ENCODE peak calls at places on chromosomes 13 and 19, in seven cellular contexts. K, U, O, F, D, H and I are unnamed samples.

GRCh38 chr19:8174706-8175105 is 25.3 kb upstream of the FBN3 start:
- DNase-seq in F (peak), K (no peak), O (no peak), D (peak), H (no peak), U (no peak), I (no peak)

GRCh38 chr13:43835701-43836100 is 43.8 kb downstream of the CCDC122 start:
- DNase-seq in D (no peak), H (no peak), O (no peak), K (no peak), U (no peak), F (peak), I (no peak)

GRCh38 chr19:12695997-12696365 is 450 bp downstream of the FBXW9 start:
- DNase-seq in K (no peak), D (no peak), U (no peak), O (no peak), H (no peak), F (no peak), I (no peak)

GRCh38 chr19:17448190-17448967 is at the start of gene TMEM221:
- DNase-seq in K (no peak), F (no peak), O (no peak), U (no peak), D (no peak), H (no peak), I (no peak)

GRCh38 chr19:3250675-3251074 is 26.2 kb downstream of the CELF5 start:
- DNase-seq in H (peak), D (no peak), F (no peak), K (no peak), U (peak), O (no peak), I (no peak)

GRCh38 chr19:7507884-7508283 is 8.0 kb upstream of the ZNF358 start:
- DNase-seq in U (peak), H (peak), D (no peak), O (peak), K (no peak), F (peak), I (no peak)

GRCh38 chr13:84609716-84610115 is 727.4 kb upstream of the SLITRK1 start:
- DNase-seq in U (no peak), K (no peak), F (no peak), D (peak), O (no peak), H (peak), I (no peak)

GRCh38 chr13:111645598-111646463 is 325.4 kb downstream of the TEX29 start:
- DNase-seq in F (no peak), H (no peak), D (no peak), K (no peak), O (no peak), U (no peak), I (no peak)

GRCh38 chr13:89862691-89863036 is 1484.8 kb upstream of the MIR17HG start:
- DNase-seq in O (no peak), K (no peak), U (no peak), F (no peak), H (peak), D (no peak), I (no peak)

GRCh38 chr19:56769650-56770049 is 70.9 kb downstream of the PEG3 start:
- DNase-seq in O (no peak), K (no peak), U (no peak), H (no peak), D (no peak), F (no peak), I (no peak)